ENCODE peak calls at places on chromosomes 2 and 18, in seven cellular contexts. D is endothelial cell; Y is left cardiac atrium; R is occipital lobe; V is activated CD4-positive, alpha-beta T cell treated with anti-CD3 and anti-CD28 coated beads, Interleukin-2, amount 10 ng/mL, durations not matched to agents 7 days and 5 days; J is NCI-H1417; E is CD8-positive, alpha-beta T cell. B is an unnamed sample.

GRCh38 chr2:61141151-61141550 is 20.8 kb upstream of the C2orf74 start:
- DNase-seq in D (no peak), Y (no peak), R (no peak), V (no peak), J (no peak), E (no peak), B (no peak)

GRCh38 chr2:2253139-2254016 is 77.7 kb downstream of the MYT1L start:
- DNase-seq in D (no peak), Y (no peak), R (no peak), V (no peak), J (no peak), E (no peak), B (no peak)

GRCh38 chr2:119715409-119716295 is 36.7 kb downstream of the TMEM177 start:
- DNase-seq in D (no peak), Y (no peak), R (no peak), V (no peak), J (no peak), E (no peak), B (no peak)

GRCh38 chr2:143399679-143400078 is 270.5 kb downstream of the ARHGAP15 start:
- DNase-seq in D (no peak), Y (no peak), R (no peak), V (no peak), J (peak; percentile 11), E (no peak), B (no peak)

GRCh38 chr2:175373001-175373727 is 191.7 kb upstream of the ATP5MC3 start:
- DNase-seq in D (no peak), Y (no peak), R (no peak), V (no peak), J (peak; percentile 45), E (no peak), B (no peak)

GRCh38 chr18:3451989-3452749 is 2.2 kb downstream of the TGIF1 start:
- DNase-seq in D (peak; percentile 41), Y (peak; percentile 53), R (no peak), V (peak; percentile 39), J (no peak), E (no peak), B (peak; percentile 43)

GRCh38 chr18:63161032-63161727 is 158.4 kb downstream of the BCL2 start:
- DNase-seq in D (no peak), Y (no peak), R (no peak), V (peak; percentile 36), J (no peak), E (no peak), B (no peak)

GRCh38 chr2:46082531-46083485 is 214.4 kb upstream of the EPAS1 start:
- DNase-seq in D (no peak), Y (peak; percentile 76), R (no peak), V (no peak), J (no peak), E (no peak), B (peak; percentile 37)

GRCh38 chr2:106664669-106665068 is 177.5 kb downstream of the CD8B2 start:
- DNase-seq in D (no peak), Y (no peak), R (no peak), V (no peak), J (no peak), E (no peak), B (no peak)

GRCh38 chr2:64143154-64144056 is 815 bp downstream of the PELI1 start:
- DNase-seq in D (peak; percentile 56), Y (peak; percentile 46), R (peak; percentile 51), V (peak; percentile 33), J (peak; percentile 92), E (no peak), B (peak; percentile 71)

GRCh38 chr2:33033524-33034150 is 86.9 kb downstream of the LTBP1 start:
- DNase-seq in D (no peak), Y (no peak), R (no peak), V (no peak), J (peak; percentile 83), E (no peak), B (peak; percentile 96)

GRCh38 chr2:207640661-207641060 is 15.5 kb upstream of the METTL21A start:
- DNase-seq in D (no peak), Y (no peak), R (no peak), V (no peak), J (no peak), E (no peak), B (no peak)

GRCh38 chr2:222944552-222944951 is 83.7 kb downstream of the ACSL3 start:
- DNase-seq in D (no peak), Y (no peak), R (no peak), V (no peak), J (no peak), E (no peak), B (no peak)

GRCh38 chr2:44233450-44234128 is 41.7 kb upstream of the SLC3A1 start:
- DNase-seq in D (no peak), Y (no peak), R (no peak), V (no peak), J (peak; percentile 77), E (no peak), B (no peak)

GRCh38 chr2:177241771-177242135 is 22.8 kb downstream of the NFE2L2 start:
- DNase-seq in D (no peak), Y (no peak), R (no peak), V (no peak), J (no peak), E (no peak), B (no peak)

GRCh38 chr18:22307528-22307927 is 110.2 kb downstream of the CTAGE1 start:
- DNase-seq in D (no peak), Y (no peak), R (no peak), V (no peak), J (no peak), E (no peak), B (no peak)

GRCh38 chr2:65019675-65020195 is 30.5 kb downstream of the SLC1A4 start:
- DNase-seq in D (no peak), Y (no peak), R (no peak), V (no peak), J (no peak), E (no peak), B (no peak)

GRCh38 chr2:97693476-97693875 is 19.9 kb upstream of the ZAP70 start:
- DNase-seq in D (no peak), Y (no peak), R (no peak), V (no peak), J (no peak), E (no peak), B (no peak)

GRCh38 chr2:226118471-226119429 is 680.9 kb downstream of the IRS1 start:
- DNase-seq in D (no peak), Y (peak; percentile 21), R (no peak), V (no peak), J (peak; percentile 75), E (no peak), B (no peak)

GRCh38 chr2:67619204-67619603 is 222.1 kb downstream of the ETAA1 start:
- DNase-seq in D (no peak), Y (no peak), R (no peak), V (no peak), J (no peak), E (no peak), B (no peak)

GRCh38 chr2:140601342-140601741 is 1529.5 kb downstream of the LRP1B start:
- DNase-seq in D (no peak), Y (no peak), R (no peak), V (no peak), J (no peak), E (no peak), B (no peak)

GRCh38 chr2:761384-761783 is 84.2 kb upstream of the TMEM18 start:
- DNase-seq in D (no peak), Y (no peak), R (no peak), V (no peak), J (no peak), E (no peak), B (no peak)

GRCh38 chr18:27261769-27262549 is 76.9 kb upstream of the CHST9 start:
- DNase-seq in D (no peak), Y (no peak), R (no peak), V (no peak), J (no peak), E (no peak), B (no peak)

GRCh38 chr2:45554764-45555163 is 56.3 kb downstream of the SRBD1 start:
- DNase-seq in D (no peak), Y (no peak), R (no peak), V (no peak), J (no peak), E (no peak), B (no peak)

GRCh38 chr2:124264496-124265160 is 239.5 kb downstream of the CNTNAP5 start:
- DNase-seq in D (no peak), Y (no peak), R (no peak), V (no peak), J (no peak), E (no peak), B (no peak)

GRCh38 chr2:113219889-113220641 is 46.3 kb downstream of the PSD4 start:
- DNase-seq in D (no peak), Y (peak; percentile 64), R (no peak), V (no peak), J (peak; percentile 6), E (no peak), B (no peak)

GRCh38 chr2:166513952-166514351 is 19.9 kb upstream of the SCN7A start:
- DNase-seq in D (no peak), Y (no peak), R (no peak), V (no peak), J (no peak), E (no peak), B (no peak)

GRCh38 chr2:113961000-113961399 is 71.1 kb downstream of the ACTR3 start:
- DNase-seq in D (no peak), Y (no peak), R (no peak), V (no peak), J (no peak), E (no peak), B (no peak)

GRCh38 chr18:28003451-28003850 is 173.5 kb downstream of the CDH2 start:
- DNase-seq in D (no peak), Y (no peak), R (peak; percentile 13), V (no peak), J (no peak), E (no peak), B (no peak)

GRCh38 chr2:28510184-28510583 is 14.3 kb downstream of the PLB1 start:
- DNase-seq in D (no peak), Y (peak; percentile 42), R (no peak), V (no peak), J (no peak), E (no peak), B (no peak)

GRCh38 chr18:31454066-31454708 is 6.6 kb downstream of the DSG3 start:
- DNase-seq in D (no peak), Y (no peak), R (no peak), V (no peak), J (no peak), E (no peak), B (no peak)

GRCh38 chr18:1408331-1408835 is 503.7 kb downstream of the ADCYAP1 start:
- DNase-seq in D (no peak), Y (no peak), R (no peak), V (no peak), J (peak; percentile 19), E (no peak), B (no peak)

GRCh38 chr2:178865999-178866398 is 58.8 kb upstream of the TTN start:
- DNase-seq in D (no peak), Y (no peak), R (no peak), V (no peak), J (peak; percentile 71), E (no peak), B (no peak)

GRCh38 chr2:226114436-226114835 is 685.2 kb downstream of the IRS1 start:
- DNase-seq in D (no peak), Y (peak; percentile 24), R (no peak), V (no peak), J (no peak), E (no peak), B (no peak)

GRCh38 chr2:195562624-195563566 is 94.1 kb upstream of the SLC39A10 start:
- DNase-seq in D (no peak), Y (no peak), R (no peak), V (no peak), J (no peak), E (no peak), B (no peak)